ENCODE peak calls at places on chromosomes 2 and 18, in four cellular contexts. J, B, V and Z are unnamed samples.

GRCh38 chr2:39705638-39706037 is 39.9 kb downstream of the TMEM178A start:
- DNase-seq in V (no peak), B (no peak), J (no peak), Z (no peak)

GRCh38 chr2:70537840-70538239 is 15.8 kb downstream of the TGFA start:
- DNase-seq in B (no peak), J (no peak), V (no peak), Z (no peak)

GRCh38 chr18:22563098-22563707 is 145.5 kb upstream of the CTAGE1 start:
- DNase-seq in V (no peak), B (no peak), J (no peak), Z (peak)

GRCh38 chr2:158967731-158968395 is 577 bp upstream of the TANC1 start:
- DNase-seq in J (peak), V (peak), B (no peak), Z (no peak)

GRCh38 chr2:241540766-241541561 is 17.6 kb upstream of the BOK start:
- DNase-seq in B (peak), J (peak), V (peak), Z (peak)

GRCh38 chr2:196566969-196567666 is 72.4 kb upstream of the CCDC150 start:
- DNase-seq in J (no peak), B (no peak), V (no peak), Z (no peak)

GRCh38 chr2:43217228-43218220 is 8.9 kb downstream of the ZFP36L2 start:
- DNase-seq in J (no peak), B (no peak), V (no peak), Z (no peak)

GRCh38 chr2:173652731-173653426 is 298.2 kb downstream of the CDCA7 start:
- DNase-seq in V (no peak), B (no peak), J (no peak), Z (no peak)

GRCh38 chr2:101341901-101342624 is 33.6 kb upstream of the RNF149 start:
- DNase-seq in V (peak), J (peak), B (peak), Z (peak)

GRCh38 chr2:20496477-20496876 is 49.6 kb downstream of the RHOB start:
- DNase-seq in V (no peak), J (no peak), B (no peak), Z (no peak)

GRCh38 chr2:44430340-44430739 is 68.6 kb downstream of the CAMKMT start:
- DNase-seq in J (no peak), V (no peak), B (no peak), Z (no peak)

GRCh38 chr2:215613265-215613664 is 177.4 kb upstream of the FN1 start:
- DNase-seq in J (no peak), B (no peak), V (peak), Z (no peak)

GRCh38 chr18:55195863-55196262 is 236.6 kb upstream of the CCDC68 start:
- DNase-seq in B (no peak), J (no peak), V (no peak), Z (no peak)

GRCh38 chr2:232386740-232387450 is 8.3 kb downstream of the ALPP start:
- DNase-seq in J (no peak), V (no peak), B (no peak), Z (no peak)

GRCh38 chr18:52070295-52070756 is 269.7 kb upstream of the DCC start:
- DNase-seq in B (no peak), V (no peak), J (no peak), Z (no peak)

GRCh38 chr2:200820573-200820972 is 8.9 kb downstream of the BZW1 start:
- DNase-seq in J (no peak), V (no peak), B (no peak), Z (no peak)